ENCODE peak calls at places on chromosome 7, in eight cellular contexts. R is astrocyte of the spinal cord; G is D341Med; I is stimulated activated CD8-positive, alpha-beta memory T cell treated with anti-CD3 and anti-CD28 coated beads, Interleukin-15, amount 100 ng/mL, for 24 hours; Y is psoas muscle; K is NCI-H187; Z is NCI-H1694 treated with DMSO at 0.1 percent for 48 hours; X is HT1080. U is an unnamed sample.

GRCh38 chr7:89246196-89246595 is 450.7 kb upstream of the TEX47 start:
- DNase-seq in K (no peak), Y (no peak), G (no peak), X (no peak), I (no peak), R (no peak), Z (no peak), U (no peak)

GRCh38 chr7:39130740-39131538 is 153.2 kb downstream of the POU6F2 start:
- DNase-seq in Y (no peak), R (no peak), Z (no peak), K (peak), I (no peak), X (no peak), G (no peak), U (peak)

GRCh38 chr7:322111-322671 is 32.2 kb downstream of the FOXL3 start:
- DNase-seq in I (peak), X (no peak), R (no peak), Y (peak), Z (peak), G (peak), K (peak), U (peak)

GRCh38 chr7:127718325-127718724 is 66.3 kb downstream of the SND1 start:
- DNase-seq in Y (no peak), X (no peak), I (no peak), G (no peak), R (no peak), K (no peak), Z (no peak), U (no peak)

GRCh38 chr7:15780271-15780670 is 93.8 kb upstream of the MEOX2 start:
- DNase-seq in R (peak), I (no peak), Z (no peak), G (no peak), X (peak), K (no peak), Y (no peak), U (no peak)

GRCh38 chr7:45057853-45058252 is 30.9 kb downstream of the NACAD start:
- DNase-seq in X (no peak), K (no peak), G (no peak), Y (no peak), R (no peak), Z (no peak), I (no peak), U (no peak)

GRCh38 chr7:134512271-134512670 is 15.1 kb upstream of the AKR1B10 start:
- DNase-seq in R (no peak), X (no peak), G (no peak), Z (no peak), I (no peak), K (no peak), Y (no peak), U (no peak)

GRCh38 chr7:31782411-31782991 is 95.5 kb downstream of the PPP1R17 start:
- DNase-seq in X (peak), G (peak), R (peak), Z (peak), I (no peak), Y (no peak), K (no peak), U (peak)

GRCh38 chr7:10034843-10035556 is 938.7 kb upstream of the PHF14 start:
- DNase-seq in G (no peak), I (no peak), Y (no peak), X (peak), Z (no peak), K (no peak), R (no peak), U (no peak)

GRCh38 chr7:26858735-26859134 is 5.7 kb downstream of the SKAP2 start:
- DNase-seq in G (no peak), X (no peak), R (no peak), K (no peak), I (no peak), Z (no peak), Y (no peak), U (no peak)

GRCh38 chr7:70637726-70638125 is 494.2 kb upstream of the GALNT17 start:
- DNase-seq in R (no peak), Y (no peak), G (no peak), K (no peak), X (no peak), I (no peak), Z (no peak), U (no peak)

GRCh38 chr7:135147899-135148721 is at the start of gene TMEM140:
- DNase-seq in Y (no peak), Z (no peak), G (no peak), X (peak), I (no peak), R (peak), K (no peak), U (no peak)

GRCh38 chr7:29574659-29575058 is 11.0 kb downstream of the PRR15 start:
- DNase-seq in Y (no peak), Z (no peak), K (no peak), G (no peak), I (no peak), X (no peak), R (no peak), U (no peak)

U was measured in NCI-H524.